ENCODE peak calls at places on chromosomes 2 and 18, in four cellular contexts. Q is stimulated activated CD4-positive, alpha-beta T cell treated with anti-CD3 and anti-CD28 coated beads, Interleukin-2, amount 100 ng/mL, for 24 hours; R is MCF 10A; G is EL. S is an unnamed sample.
A peak's percentile ranks its signal among the peaks of the same experiment; 100 is the strongest.

GRCh38 chr2:127589876-127590275 is 54.4 kb downstream of the MYO7B start:
- DNase-seq in Q (no peak), R (no peak), G (no peak), S (no peak)

GRCh38 chr2:74482801-74483674 is at the start of the genes CCDC142 and TTC31:
- DNase-seq in Q (peak; percentile 94), R (peak; percentile 97), G (peak; percentile 94), S (peak; percentile 60)

GRCh38 chr2:219912530-219912929 is 285.1 kb downstream of the SLC4A3 start:
- DNase-seq in Q (no peak), R (no peak), G (peak; percentile 55), S (no peak)

GRCh38 chr2:159114835-159115234 is 146.4 kb downstream of the TANC1 start:
- DNase-seq in Q (no peak), R (no peak), G (no peak), S (no peak)

GRCh38 chr2:172106128-172106961 is 3.6 kb upstream of the DLX2 start:
- DNase-seq in Q (peak; percentile 52), R (no peak), G (peak; percentile 79), S (no peak)

GRCh38 chr18:58727776-58728500 is 56.7 kb downstream of the MALT1 start:
- DNase-seq in Q (no peak), R (peak; percentile 21), G (peak; percentile 8), S (no peak)

GRCh38 chr18:55706893-55707292 is 118.9 kb upstream of the TCF4 start:
- DNase-seq in Q (no peak), R (no peak), G (peak; percentile 87), S (no peak)

GRCh38 chr2:239259603-239260298 is 141.1 kb downstream of the HDAC4 start:
- DNase-seq in Q (no peak), R (no peak), G (no peak), S (no peak)

GRCh38 chr2:75500633-75501032 is 60.1 kb downstream of the EVA1A start:
- DNase-seq in Q (no peak), R (peak; percentile 24), G (peak; percentile 75), S (no peak)